ENCODE peak calls at places on chromosomes 12 and 14, in eight cellular contexts. D, K, C, O, S, E, H and F are unnamed samples.

GRCh38 chr12:70908978-70909377 is 11.6 kb downstream of the PTPRR start:
- DNase-seq in D (no peak), K (no peak), C (no peak), O (no peak), S (no peak), E (no peak), H (no peak), F (no peak)

GRCh38 chr12:57524814-57525614 is 2.4 kb downstream of the MBD6 start:
- DNase-seq in D (no peak), K (no peak), C (no peak), O (no peak), S (no peak), E (no peak), H (peak), F (no peak)

GRCh38 chr14:54478621-54479215 is 10.1 kb downstream of the GMFB start:
- DNase-seq in D (no peak), K (no peak), C (no peak), O (no peak), S (no peak), E (no peak), H (no peak), F (no peak)

GRCh38 chr14:99645545-99646505 is 896 bp downstream of the HHIPL1 start:
- DNase-seq in D (no peak), K (no peak), C (no peak), O (no peak), S (no peak), E (no peak), H (no peak), F (no peak)

GRCh38 chr12:116222358-116222757 is 55.1 kb downstream of the MED13L start:
- DNase-seq in D (peak), K (peak), C (peak), O (peak), S (peak), E (peak), H (peak), F (peak)

GRCh38 chr12:11777962-11778361 is 128.5 kb downstream of the ETV6 start:
- DNase-seq in D (no peak), K (no peak), C (no peak), O (no peak), S (no peak), E (no peak), H (no peak), F (no peak)

GRCh38 chr12:24111101-24111500 is 161.6 kb upstream of the SOX5 start:
- DNase-seq in D (peak), K (no peak), C (no peak), O (no peak), S (peak), E (no peak), H (no peak), F (no peak)

GRCh38 chr12:48296586-48297396 is 53.9 kb downstream of the ZNF641 start:
- DNase-seq in D (peak), K (peak), C (peak), O (peak), S (peak), E (peak), H (peak), F (peak)

GRCh38 chr14:68147331-68147730 is 327.8 kb downstream of the RAD51B start:
- DNase-seq in D (peak), K (no peak), C (no peak), O (no peak), S (no peak), E (no peak), H (no peak), F (no peak)

GRCh38 chr12:4789776-4790175 is 69.6 kb downstream of the GALNT8 start:
- DNase-seq in D (no peak), K (no peak), C (no peak), O (no peak), S (no peak), E (no peak), H (no peak), F (no peak)

GRCh38 chr14:29016050-29016900 is 249.7 kb downstream of the FOXG1 start:
- DNase-seq in D (peak), K (no peak), C (no peak), O (peak), S (peak), E (peak), H (peak), F (no peak)

GRCh38 chr14:55071870-55072640 is 20.6 kb downstream of the MAPK1IP1L start:
- DNase-seq in D (peak), K (peak), C (peak), O (no peak), S (peak), E (peak), H (no peak), F (peak)

DNA sequence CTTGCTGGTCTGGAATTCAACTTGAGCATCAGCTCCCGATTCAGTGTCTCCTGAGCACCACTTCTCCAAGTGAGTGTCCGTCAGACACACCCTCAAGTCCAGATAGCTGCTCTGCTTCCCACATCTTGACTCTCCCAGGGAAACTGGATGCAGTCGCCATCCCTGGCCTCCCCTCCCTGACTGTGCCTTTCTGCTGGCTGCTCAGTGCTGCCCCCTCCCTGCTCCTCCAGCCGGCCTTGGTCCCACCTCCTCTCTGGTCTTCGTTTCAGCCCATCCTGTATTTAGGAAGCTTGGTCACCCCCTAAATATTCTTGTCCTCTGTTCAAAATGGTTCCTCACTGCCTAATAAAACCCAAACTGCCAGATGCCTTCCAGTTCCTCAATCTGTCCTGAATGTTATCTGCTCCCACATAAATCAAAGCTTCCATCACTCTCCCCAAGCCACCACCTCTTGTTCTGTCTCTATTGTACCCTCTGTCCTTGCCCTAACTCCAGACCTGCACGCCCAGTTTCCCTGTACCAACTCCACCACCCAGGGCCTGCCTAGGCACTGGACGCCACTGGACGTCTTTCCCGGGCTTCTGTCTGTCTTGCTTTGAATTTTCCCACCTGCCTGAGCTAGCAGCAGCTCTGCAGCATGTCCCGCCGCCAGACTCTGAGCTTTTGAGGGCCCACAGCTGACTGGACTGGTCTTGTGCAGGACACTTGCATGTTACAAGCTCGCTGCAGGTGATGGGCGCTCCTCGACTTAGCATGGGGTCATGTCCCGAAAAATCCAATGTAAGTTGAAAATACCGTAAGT is 33.8 kb downstream of the CCDC92 start:
- DNase-seq in D (peak), K (no peak), C (no peak), O (no peak), S (no peak), E (no peak), H (peak), F (no peak)
- TF ChIP-seq CTCF in D (peak), K (no peak), C (peak), O (no peak), S (peak), E (no peak), H (peak), F (no peak)

GRCh38 chr14:25032092-25032784 is 17.7 kb downstream of the STXBP6 start:
- DNase-seq in D (no peak), K (no peak), C (no peak), O (no peak), S (no peak), E (no peak), H (peak), F (no peak)
- TF ChIP-seq CTCF in D (peak), K (no peak), C (peak), O (no peak), S (no peak), E (no peak), H (peak), F (no peak)

GRCh38 chr12:124852329-124852831 is 11.3 kb downstream of the SCARB1 start:
- DNase-seq in D (no peak), K (no peak), C (no peak), O (no peak), S (no peak), E (peak), H (no peak), F (peak)
- TF ChIP-seq CTCF in D (no peak), K (no peak), C (no peak), O (no peak), S (no peak), E (no peak), H (no peak), F (no peak)

GRCh38 chr12:20142956-20143355 is 225.4 kb upstream of the PDE3A start:
- DNase-seq in D (no peak), K (no peak), C (no peak), O (no peak), S (no peak), E (no peak), H (no peak), F (no peak)
- TF ChIP-seq CTCF in D (peak), K (no peak), C (no peak), O (no peak), S (no peak), E (no peak), H (no peak), F (no peak)

GRCh38 chr12:121184425-121184824 is 25.5 kb upstream of the P2RX4 start:
- DNase-seq in D (no peak), K (peak), C (no peak), O (no peak), S (no peak), E (no peak), H (no peak), F (no peak)
- TF ChIP-seq CTCF in D (no peak), K (no peak), C (no peak), O (no peak), S (no peak), E (no peak), H (no peak), F (no peak)

GRCh38 chr12:55899035-55899434 is 28.7 kb downstream of the PYM1 start:
- DNase-seq in D (peak), K (no peak), C (no peak), O (no peak), S (peak), E (no peak), H (peak), F (no peak)
- TF ChIP-seq CTCF in D (no peak), K (no peak), C (no peak), O (no peak), S (no peak), E (no peak), H (no peak), F (no peak)

GRCh38 chr12:130870442-130871285 is 1.2 kb upstream of the RAN start:
- DNase-seq in D (peak), K (peak), C (peak), O (peak), S (peak), E (peak), H (peak), F (peak)
- TF ChIP-seq CTCF in D (peak), K (peak), C (peak), O (peak), S (peak), E (peak), H (peak), F (peak)